ENCODE peak calls at places on chromosomes 11 and 22, in four cellular contexts. K is hepatocyte, N is right lobe of liver, S is tibial artery. T is an unnamed sample. For H3K27me3 and H3K4me1, the result is how much of the 10 kb centered on the place peaks cover.

GRCh38 chr11:72578541-72578940 is 95.7 kb downstream of the PDE2A start:
- DNase-seq in K (no peak), N (no peak), S (no peak), T (no peak)

GRCh38 chr11:65539401-65540289 is 14.8 kb downstream of the SCYL1 start:
- DNase-seq in K (no peak), N (no peak), S (no peak), T (no peak)

GRCh38 chr22:35596821-35597220 is 20.3 kb downstream of the MB start:
- DNase-seq in N (no peak), K (no peak), S (no peak), T (peak)

GRCh38 chr11:117096140-117096972 is 1.9 kb downstream of the SIK3 start:
- DNase-seq in N (peak), S (no peak), K (peak), T (peak)

GRCh38 chr11:118488480-118489109 is 38.7 kb upstream of the TTC36 start:
- DNase-seq in N (peak), S (no peak), K (peak), T (peak)

GRCh38 chr11:92793189-92793588 is 176.3 kb upstream of the MTNR1B start:
- DNase-seq in N (no peak), S (no peak), K (no peak), T (no peak)

GRCh38 chr11:69377953-69378302 is 84.0 kb downstream of the MYEOV start:
- DNase-seq in K (no peak), S (no peak), N (peak), T (no peak)

GRCh38 chr11:116990061-116990473 is 108.2 kb downstream of the SIK3 start:
- DNase-seq in N (no peak), K (peak), S (no peak), T (peak)

GRCh38 chr11:118430956-118431355 is 5.3 kb upstream of the KMT2A start:
- DNase-seq in N (no peak), S (no peak), K (no peak), T (no peak)

GRCh38 chr11:32580967-32581366 is 2.7 kb upstream of the EIF3M start:
- DNase-seq in K (no peak), N (no peak), S (no peak), T (peak)

GRCh38 chr11:15201586-15201985 is 86.9 kb downstream of the INSC start:
- DNase-seq in S (no peak), N (no peak), K (no peak), T (no peak)

GRCh38 chr11:96036863-96037262 is 113.0 kb upstream of the MTMR2 start:
- DNase-seq in S (no peak), N (no peak), K (no peak), T (no peak)

GRCh38 chr11:61793084-61793828 is 545 bp downstream of the FEN1 start:
- DNase-seq in N (no peak), S (no peak), K (no peak), T (no peak)

GRCh38 chr11:130054966-130055365 is 14.7 kb upstream of the APLP2 start:
- DNase-seq in S (no peak), N (no peak), K (no peak), T (no peak)

GRCh38 chr22:35212020-35212419 is 45.3 kb upstream of the HMGXB4 start:
- DNase-seq in K (peak), S (no peak), N (no peak), T (no peak)

GRCh38 chr11:8289426-8290047 is 25.9 kb upstream of the LMO1 start:
- DNase-seq in S (no peak), K (no peak), N (no peak), T (no peak)

GRCh38 chr11:16809901-16810668 is 71.6 kb downstream of the C11orf58 start:
- DNase-seq in S (peak), N (no peak), K (no peak), T (peak)

GRCh38 chr11:83159901-83160865 is 3.3 kb downstream of the PCF11 start:
- DNase-seq in N (no peak), S (no peak), K (peak), T (peak)

GRCh38 chr11:126497581-126498109 is 142.2 kb downstream of the ST3GAL4 start:
- DNase-seq in S (no peak), K (no peak), N (no peak), T (no peak)

GRCh38 chr11:133927690-133928627 is 28.8 kb downstream of the IGSF9B start:
- DNase-seq in N (peak), K (peak), S (peak), T (peak)

GRCh38 chr11:28659716-28660348 is 551.6 kb downstream of the METTL15 start:
- DNase-seq in N (no peak), K (no peak), S (no peak), T (no peak)

GRCh38 chr11:48062649-48063048 is 82.3 kb downstream of the PTPRJ start:
- DNase-seq in N (no peak), S (no peak), K (no peak), T (no peak)

GRCh38 chr11:18752502-18752901 is 26.5 kb upstream of the IGSF22 start:
- DNase-seq in N (no peak), K (no peak), S (no peak), T (no peak)

GRCh38 chr11:69054397-69055211 is 5.9 kb downstream of the TPCN2 start:
- DNase-seq in K (no peak), S (no peak), N (no peak), T (no peak)

GRCh38 chr11:96200243-96200642 is 142.8 kb downstream of the MAML2 start:
- DNase-seq in N (no peak), K (no peak), S (no peak), T (no peak)

GRCh38 chr11:133901316-133901715 is 55.5 kb downstream of the IGSF9B start:
- DNase-seq in N (no peak), K (no peak), S (no peak), T (no peak)

GRCh38 chr11:115290479-115291390 is 213.5 kb downstream of the CADM1 start:
- DNase-seq in S (no peak), K (no peak), N (no peak), T (no peak)

GRCh38 chr11:12084191-12084717 is 26.1 kb upstream of the MICAL2 start:
- DNase-seq in K (no peak), S (no peak), N (no peak), T (no peak)

GRCh38 chr11:102632026-102632425 is 6.9 kb upstream of the MMP20 start:
- DNase-seq in N (no peak), S (no peak), K (no peak), T (no peak)

GRCh38 chr22:28857288-28857687 is 26.1 kb upstream of the ZNRF3 start:
- DNase-seq in K (no peak), N (no peak), S (no peak), T (no peak)

GRCh38 chr22:21967693-21968271 is 14.8 kb downstream of the TOP3B start:
- DNase-seq in N (no peak), S (no peak), K (no peak), T (no peak)

GRCh38 chr22:20567371-20567847 is 60.0 kb downstream of the MED15 start:
- DNase-seq in S (no peak), K (no peak), N (peak), T (no peak)

GRCh38 chr11:47768090-47768620 is 1.0 kb upstream of the FNBP4 start:
- DNase-seq in N (peak), S (peak), K (peak), T (peak)

GRCh38 chr11:13344818-13345217 is 67.2 kb downstream of the BMAL1 start:
- DNase-seq in N (no peak), K (no peak), S (no peak), T (no peak)

GRCh38 chr22:46638601-46639431 is 18.6 kb downstream of the GRAMD4 start:
- DNase-seq in S (peak), N (peak), K (peak), T (no peak)

GRCh38 chr11:73359930-73360742 is 16.1 kb upstream of the RELT start:
- DNase-seq in K (peak), N (no peak), S (no peak), T (peak)

GRCh38 chr11:11022126-11022730 is 164.4 kb upstream of the ZBED5 start:
- DNase-seq in N (no peak), K (peak), S (no peak), T (peak)

GRCh38 chr11:62732830-62733229 is 4.5 kb downstream of the TTC9C start:
- DNase-seq in S (no peak), K (no peak), N (no peak), T (no peak)

GRCh38 chr11:76787911-76788596 is 4.9 kb downstream of the TSKU start:
- DNase-seq in S (peak), K (peak), N (no peak), T (no peak)

GRCh38 chr22:39428597-39429071 is 28.2 kb upstream of the MGAT3 start:
- DNase-seq in K (peak), N (peak), S (no peak), T (no peak)
- H3K27me3 ChIP-seq in K (under half), N (under half), S (under half), T (under half)

GRCh38 chr11:113475160-113475761 is at the start of gene DRD2:
- DNase-seq in S (no peak), N (no peak), K (no peak), T (peak)

GRCh38 chr11:113474362-113475159 is 637 bp downstream of the DRD2 start:
- DNase-seq in N (peak), S (peak), K (peak), T (peak)

GRCh38 chr11:113476553-113476952 is 1.4 kb upstream of the DRD2 start:
- DNase-seq in N (no peak), K (no peak), S (no peak), T (no peak)

GRCh38 chr11:113473983-113474361 is 1.2 kb downstream of the DRD2 start:
- DNase-seq in S (no peak), N (no peak), K (no peak), T (no peak)

DNA sequence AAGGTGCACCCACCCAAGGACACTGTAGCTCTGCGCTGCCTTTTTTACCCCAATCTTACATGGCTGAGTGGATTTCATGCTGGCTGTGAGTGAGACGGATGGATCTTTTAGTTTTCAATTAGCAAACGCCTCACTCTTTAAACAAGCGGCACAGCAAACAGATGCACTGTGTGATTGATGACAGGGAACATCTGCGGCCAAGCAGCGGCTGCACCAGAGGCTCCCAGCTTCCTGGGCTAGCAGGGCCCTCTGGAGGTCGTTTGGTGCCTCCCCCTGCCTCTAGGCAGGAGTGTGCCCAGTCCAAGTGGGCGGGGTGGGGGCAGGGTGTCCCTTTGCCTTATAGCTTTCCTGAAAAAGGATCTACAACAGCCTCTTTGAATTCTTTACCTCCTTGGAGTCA is 2.1 kb upstream of the DRD2 start:
- DNase-seq in N (no peak), K (no peak), S (no peak), T (peak)
- TF ChIP-seq CTCF in N (no peak), K (peak), S (no peak), T (peak)

GRCh38 chr11:933002-933820 is 7.5 kb downstream of the AP2A2 start:
- DNase-seq in K (no peak), N (no peak), S (no peak), T (no peak)

GRCh38 chr11:934437-934950 is 8.8 kb downstream of the AP2A2 start:
- DNase-seq in K (no peak), S (no peak), N (no peak), T (no peak)

GRCh38 chr11:933936-934335 is 8.3 kb downstream of the AP2A2 start:
- DNase-seq in K (no peak), N (no peak), S (no peak), T (no peak)

GRCh38 chr11:931385-931784 is 5.7 kb downstream of the AP2A2 start:
- DNase-seq in N (no peak), K (no peak), S (no peak), T (no peak)

DNA sequence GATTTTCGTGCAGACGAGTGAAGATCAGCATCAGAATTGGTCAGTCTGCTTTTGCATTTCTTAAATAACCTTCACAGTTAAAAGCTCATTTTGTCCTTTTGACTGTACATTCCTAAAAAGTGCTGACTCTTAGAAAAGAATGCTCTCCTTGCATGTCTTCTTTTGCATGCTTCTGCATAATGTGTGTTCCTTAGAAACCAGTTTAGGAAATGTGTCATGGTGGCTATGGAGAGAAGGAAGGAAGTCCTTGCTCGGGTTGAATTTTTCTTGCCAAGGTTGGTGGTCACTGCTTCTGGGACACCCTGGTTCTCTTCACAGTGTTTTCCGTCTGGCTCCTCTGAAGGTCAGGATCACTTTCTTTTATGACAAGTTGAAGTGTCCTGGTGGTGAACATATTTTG is 6.8 kb downstream of the AP2A2 start:
- DNase-seq in S (no peak), K (no peak), N (no peak), T (peak)
- H3K4me1 ChIP-seq in S (under half), K (under half), N (under half), T (under half)

GRCh38 chr22:27840436-27840835 is 38.9 kb upstream of the MN1 start:
- DNase-seq in K (no peak), S (no peak), N (no peak), T (no peak)

GRCh38 chr22:27842994-27843431 is 41.5 kb upstream of the MN1 start:
- DNase-seq in K (no peak), N (no peak), S (peak), T (no peak)

GRCh38 chr22:27836181-27836580 is 34.6 kb upstream of the MN1 start:
- DNase-seq in K (no peak), N (no peak), S (peak), T (no peak)

GRCh38 chr22:27842236-27842993 is 40.9 kb upstream of the MN1 start:
- DNase-seq in S (no peak), N (no peak), K (no peak), T (no peak)

DNA sequence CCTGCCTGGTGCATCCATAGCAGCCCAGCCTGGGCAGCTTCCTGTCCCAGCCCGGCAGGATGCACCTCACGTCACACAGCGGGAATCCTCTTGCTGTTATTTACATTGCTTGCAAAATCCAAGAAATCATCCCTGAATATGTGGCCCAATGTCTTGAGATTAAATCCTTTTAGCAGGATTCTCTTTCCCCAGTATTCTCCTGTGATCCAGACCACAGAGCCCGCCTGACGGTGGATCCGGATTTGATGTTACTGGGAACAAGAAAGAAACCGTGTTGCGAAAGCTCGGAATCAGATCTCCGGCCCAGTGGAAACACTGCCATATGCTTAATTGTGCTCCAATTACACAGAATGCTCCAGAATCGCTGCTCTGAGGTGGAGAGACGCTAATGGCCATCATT is 37.7 kb upstream of the MN1 start:
- DNase-seq in S (no peak), N (no peak), K (no peak), T (peak)
- H3K27me3 ChIP-seq in S (under half), N (under half), K (under half), T (under half)

GRCh38 chr11:22173532-22173931 is 19.4 kb upstream of the ANO5 start:
- DNase-seq in K (no peak), N (no peak), S (no peak), T (no peak)

GRCh38 chr11:22177186-22177585 is 15.7 kb upstream of the ANO5 start:
- DNase-seq in N (no peak), S (no peak), K (no peak), T (no peak)
- TF ChIP-seq CTCF in N (no peak), S (no peak), K (no peak), T (no peak)

T was measured in cardiac muscle cell.